ENCODE peak calls at places on chromosome 2, in ten cellular contexts. One of them, this sample, is unnamed.

GRCh38 chr2:127039387-127040031 is 67.4 kb downstream of the BIN1 start:
- DNase-seq in astrocyte: no peak
- DNase-seq in GM23248: peak
- DNase-seq in OCI-LY7: peak
- DNase-seq in MM.1S: no peak
- DNase-seq in H9: no peak
- DNase-seq in fibroblast of lung: no peak
- DNase-seq in mesenchymal stem cell: no peak
- DNase-seq in A549: no peak
- DNase-seq in H1: no peak
- DNase-seq in this sample: peak

GRCh38 chr2:47360937-47361336 is 42.0 kb upstream of the MSH2 start:
- DNase-seq in astrocyte: peak
- DNase-seq in GM23248: peak
- DNase-seq in OCI-LY7: no peak
- DNase-seq in MM.1S: no peak
- DNase-seq in H9: no peak
- DNase-seq in fibroblast of lung: peak
- DNase-seq in mesenchymal stem cell: peak
- DNase-seq in A549: peak
- DNase-seq in H1: no peak
- DNase-seq in this sample: peak

GRCh38 chr2:49715597-49715996 is 561.3 kb upstream of the FSHR start:
- DNase-seq in astrocyte: no peak
- DNase-seq in GM23248: no peak
- DNase-seq in OCI-LY7: no peak
- DNase-seq in MM.1S: no peak
- DNase-seq in H9: no peak
- DNase-seq in fibroblast of lung: no peak
- DNase-seq in mesenchymal stem cell: no peak
- DNase-seq in A549: no peak
- DNase-seq in H1: no peak
- DNase-seq in this sample: no peak

GRCh38 chr2:166031054-166031453 is 77.5 kb upstream of the TTC21B start:
- DNase-seq in astrocyte: peak
- DNase-seq in GM23248: peak
- DNase-seq in OCI-LY7: no peak
- DNase-seq in MM.1S: no peak
- DNase-seq in H9: no peak
- DNase-seq in fibroblast of lung: peak
- DNase-seq in mesenchymal stem cell: no peak
- DNase-seq in A549: no peak
- DNase-seq in H1: no peak
- DNase-seq in this sample: no peak

GRCh38 chr2:129135017-129135416 is 816.3 kb upstream of the HS6ST1 start:
- DNase-seq in astrocyte: no peak
- DNase-seq in GM23248: no peak
- DNase-seq in OCI-LY7: no peak
- DNase-seq in MM.1S: no peak
- DNase-seq in H9: no peak
- DNase-seq in fibroblast of lung: no peak
- DNase-seq in mesenchymal stem cell: no peak
- DNase-seq in A549: no peak
- DNase-seq in H1: no peak
- DNase-seq in this sample: no peak

GRCh38 chr2:85673736-85674375 is 5.9 kb upstream of the SFTPB start:
- DNase-seq in astrocyte: no peak
- DNase-seq in GM23248: no peak
- DNase-seq in OCI-LY7: no peak
- DNase-seq in MM.1S: no peak
- DNase-seq in H9: no peak
- DNase-seq in fibroblast of lung: no peak
- DNase-seq in mesenchymal stem cell: no peak
- DNase-seq in A549: no peak
- DNase-seq in H1: no peak
- DNase-seq in this sample: no peak

GRCh38 chr2:237154894-237155851 is 69.5 kb downstream of the COPS8 start:
- DNase-seq in astrocyte: no peak
- DNase-seq in GM23248: no peak
- DNase-seq in OCI-LY7: peak
- DNase-seq in MM.1S: peak
- DNase-seq in H9: no peak
- DNase-seq in fibroblast of lung: no peak
- DNase-seq in mesenchymal stem cell: no peak
- DNase-seq in A549: no peak
- DNase-seq in H1: no peak
- DNase-seq in this sample: no peak

GRCh38 chr2:180999274-180999964 is 19.0 kb downstream of the UBE2E3 start:
- DNase-seq in astrocyte: no peak
- DNase-seq in GM23248: peak
- DNase-seq in OCI-LY7: no peak
- DNase-seq in MM.1S: no peak
- DNase-seq in H9: no peak
- DNase-seq in fibroblast of lung: no peak
- DNase-seq in mesenchymal stem cell: no peak
- DNase-seq in A549: no peak
- DNase-seq in H1: no peak
- DNase-seq in this sample: no peak

GRCh38 chr2:183292028-183292427 is 167.8 kb downstream of the NUP35 start:
- DNase-seq in astrocyte: no peak
- DNase-seq in GM23248: no peak
- DNase-seq in OCI-LY7: no peak
- DNase-seq in MM.1S: no peak
- DNase-seq in H9: no peak
- DNase-seq in fibroblast of lung: no peak
- DNase-seq in mesenchymal stem cell: no peak
- DNase-seq in A549: no peak
- DNase-seq in H1: no peak
- DNase-seq in this sample: no peak

GRCh38 chr2:129793326-129793955 is 186.0 kb upstream of the RAB6C start:
- DNase-seq in astrocyte: no peak
- DNase-seq in GM23248: no peak
- DNase-seq in OCI-LY7: no peak
- DNase-seq in MM.1S: no peak
- DNase-seq in H9: no peak
- DNase-seq in fibroblast of lung: no peak
- DNase-seq in mesenchymal stem cell: no peak
- DNase-seq in A549: no peak
- DNase-seq in H1: no peak
- DNase-seq in this sample: no peak

GRCh38 chr2:11248-11941 is 34.9 kb downstream of the FAM110C start:
- DNase-seq in astrocyte: no peak
- DNase-seq in GM23248: peak
- DNase-seq in OCI-LY7: peak
- DNase-seq in MM.1S: peak
- DNase-seq in H9: peak
- DNase-seq in fibroblast of lung: peak
- DNase-seq in mesenchymal stem cell: peak
- DNase-seq in A549: no peak
- DNase-seq in H1: peak
- DNase-seq in this sample: peak

GRCh38 chr2:38315707-38316333 is 61.3 kb downstream of the ATL2 start:
- DNase-seq in astrocyte: peak
- DNase-seq in GM23248: peak
- DNase-seq in OCI-LY7: peak
- DNase-seq in MM.1S: peak
- DNase-seq in H9: no peak
- DNase-seq in fibroblast of lung: peak
- DNase-seq in mesenchymal stem cell: peak
- DNase-seq in A549: peak
- DNase-seq in H1: no peak
- DNase-seq in this sample: peak

GRCh38 chr2:20447437-20448245 is 767 bp downstream of the RHOB start:
- DNase-seq in astrocyte: no peak
- DNase-seq in GM23248: peak
- DNase-seq in OCI-LY7: no peak
- DNase-seq in MM.1S: peak
- DNase-seq in H9: peak
- DNase-seq in fibroblast of lung: peak
- DNase-seq in mesenchymal stem cell: peak
- DNase-seq in A549: no peak
- DNase-seq in H1: peak
- DNase-seq in this sample: peak

GRCh38 chr2:234611209-234611608 is 114.3 kb upstream of the ARL4C start:
- DNase-seq in astrocyte: no peak
- DNase-seq in GM23248: peak
- DNase-seq in OCI-LY7: peak
- DNase-seq in MM.1S: no peak
- DNase-seq in H9: no peak
- DNase-seq in fibroblast of lung: no peak
- DNase-seq in mesenchymal stem cell: peak
- DNase-seq in A549: peak
- DNase-seq in H1: no peak
- DNase-seq in this sample: peak

GRCh38 chr2:178415979-178416378 is 35.0 kb downstream of the PRKRA start:
- DNase-seq in astrocyte: no peak
- DNase-seq in GM23248: no peak
- DNase-seq in OCI-LY7: no peak
- DNase-seq in MM.1S: no peak
- DNase-seq in H9: no peak
- DNase-seq in fibroblast of lung: no peak
- DNase-seq in mesenchymal stem cell: no peak
- DNase-seq in A549: no peak
- DNase-seq in H1: no peak
- DNase-seq in this sample: no peak
- H3K4me2 ChIP-seq in astrocyte: no peak
- H3K4me2 ChIP-seq in GM23248: no peak
- H3K4me2 ChIP-seq in OCI-LY7: no peak
- H3K4me2 ChIP-seq in MM.1S: no peak
- H3K4me2 ChIP-seq in H9: no peak
- H3K4me2 ChIP-seq in fibroblast of lung: no peak
- H3K4me2 ChIP-seq in mesenchymal stem cell: no peak
- H3K4me2 ChIP-seq in A549: no peak
- H3K4me2 ChIP-seq in H1: no peak
- H3K4me2 ChIP-seq in this sample: no peak

GRCh38 chr2:64944484-64944883 is 44.7 kb upstream of the SLC1A4 start:
- DNase-seq in astrocyte: no peak
- DNase-seq in GM23248: no peak
- DNase-seq in OCI-LY7: no peak
- DNase-seq in MM.1S: no peak
- DNase-seq in H9: no peak
- DNase-seq in fibroblast of lung: no peak
- DNase-seq in mesenchymal stem cell: no peak
- DNase-seq in A549: no peak
- DNase-seq in H1: no peak
- DNase-seq in this sample: no peak
- H3K4me2 ChIP-seq in astrocyte: no peak
- H3K4me2 ChIP-seq in GM23248: no peak
- H3K4me2 ChIP-seq in OCI-LY7: no peak
- H3K4me2 ChIP-seq in MM.1S: no peak
- H3K4me2 ChIP-seq in H9: no peak
- H3K4me2 ChIP-seq in fibroblast of lung: no peak
- H3K4me2 ChIP-seq in mesenchymal stem cell: no peak
- H3K4me2 ChIP-seq in A549: peak
- H3K4me2 ChIP-seq in H1: no peak
- H3K4me2 ChIP-seq in this sample: no peak

GRCh38 chr2:16626497-16626896 is 39.1 kb downstream of the CYRIA start:
- DNase-seq in astrocyte: peak
- DNase-seq in GM23248: peak
- DNase-seq in OCI-LY7: peak
- DNase-seq in MM.1S: no peak
- DNase-seq in H9: no peak
- DNase-seq in fibroblast of lung: peak
- DNase-seq in mesenchymal stem cell: peak
- DNase-seq in A549: no peak
- DNase-seq in H1: no peak
- DNase-seq in this sample: peak
- H3K4me2 ChIP-seq in astrocyte: peak
- H3K4me2 ChIP-seq in GM23248: no peak
- H3K4me2 ChIP-seq in OCI-LY7: peak
- H3K4me2 ChIP-seq in MM.1S: no peak
- H3K4me2 ChIP-seq in H9: no peak
- H3K4me2 ChIP-seq in fibroblast of lung: no peak
- H3K4me2 ChIP-seq in mesenchymal stem cell: peak
- H3K4me2 ChIP-seq in A549: no peak
- H3K4me2 ChIP-seq in H1: no peak
- H3K4me2 ChIP-seq in this sample: no peak

DNA sequence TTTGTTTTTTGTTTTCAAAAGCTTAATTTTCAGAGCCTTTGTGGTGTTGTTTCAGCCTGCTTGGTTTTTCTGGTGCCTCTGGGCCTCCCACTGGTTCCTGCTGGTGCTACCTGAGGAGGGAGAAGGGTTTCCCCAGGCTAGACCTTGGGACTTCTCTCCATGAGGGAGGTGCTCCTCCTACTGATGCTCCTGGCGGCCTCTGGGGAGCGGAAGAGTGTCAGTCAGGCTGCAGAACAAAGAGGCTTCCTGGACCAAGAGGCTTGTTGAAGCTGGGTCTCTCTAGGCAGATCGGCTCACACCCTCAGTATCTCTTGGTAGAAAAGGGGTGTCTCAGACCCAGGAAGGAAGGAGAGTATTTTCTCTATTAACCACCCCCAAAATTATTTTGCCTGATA is 32.2 kb downstream of the RFX8 start:
- DNase-seq in astrocyte: no peak
- DNase-seq in GM23248: peak
- DNase-seq in OCI-LY7: no peak
- DNase-seq in MM.1S: no peak
- DNase-seq in H9: peak
- DNase-seq in fibroblast of lung: no peak
- DNase-seq in mesenchymal stem cell: no peak
- DNase-seq in A549: no peak
- DNase-seq in H1: no peak
- DNase-seq in this sample: no peak
- H3K4me2 ChIP-seq in astrocyte: peak
- H3K4me2 ChIP-seq in GM23248: peak
- H3K4me2 ChIP-seq in OCI-LY7: no peak
- H3K4me2 ChIP-seq in MM.1S: no peak
- H3K4me2 ChIP-seq in H9: no peak
- H3K4me2 ChIP-seq in fibroblast of lung: no peak
- H3K4me2 ChIP-seq in mesenchymal stem cell: no peak
- H3K4me2 ChIP-seq in A549: no peak
- H3K4me2 ChIP-seq in H1: no peak
- H3K4me2 ChIP-seq in this sample: peak

This sample was measured in osteoblast.